ENCODE peak calls at places on chromosomes 2 and 18, in five cellular contexts. A is CD8-positive, alpha-beta memory T cell; K is cardiac fibroblast; W is iris pigment epithelial cell; E is left ventricle myocardium inferior. C is an unnamed sample.

GRCh38 chr18:27894746-27895145 is 282.2 kb downstream of the CDH2 start:
- DNase-seq in K (no peak), E (no peak), W (no peak), A (no peak), C (no peak)

GRCh38 chr2:200127852-200128251 is 172.5 kb downstream of the MAIP1 start:
- DNase-seq in A (no peak), K (peak), E (no peak), W (peak), C (peak)

GRCh38 chr2:117980381-117980780 is 33.5 kb downstream of the CCDC93 start:
- DNase-seq in K (peak), E (no peak), A (no peak), W (peak), C (peak)

GRCh38 chr2:172234716-172235661 is 132.3 kb upstream of the DLX2 start:
- DNase-seq in A (peak), K (no peak), W (no peak), E (no peak), C (no peak)

GRCh38 chr2:226891780-226892590 is 56.1 kb downstream of the RHBDD1 start:
- DNase-seq in K (peak), A (no peak), W (peak), E (no peak), C (peak)

GRCh38 chr18:31424383-31424988 is 23.1 kb upstream of the DSG3 start:
- DNase-seq in K (peak), E (no peak), W (peak), A (no peak), C (peak)

GRCh38 chr2:222939208-222939846 is 78.5 kb downstream of the ACSL3 start:
- DNase-seq in W (peak), A (peak), K (peak), E (no peak), C (peak)

GRCh38 chr2:237278593-237278992 is 135.4 kb downstream of the COL6A3 start:
- DNase-seq in K (peak), A (no peak), W (peak), E (peak), C (peak)

GRCh38 chr2:128714285-128714684 is 395.6 kb upstream of the HS6ST1 start:
- DNase-seq in A (no peak), W (no peak), K (no peak), E (no peak), C (no peak)

GRCh38 chr2:66334237-66335054 is 100.5 kb upstream of the MEIS1 start:
- DNase-seq in K (no peak), A (no peak), W (peak), E (no peak), C (no peak)

GRCh38 chr2:145411493-145411892 is 891.6 kb upstream of the ZEB2 start:
- DNase-seq in W (no peak), E (no peak), K (no peak), A (peak), C (no peak)

GRCh38 chr18:56648307-56648706 is 2.9 kb upstream of the WDR7 start:
- DNase-seq in A (no peak), W (no peak), E (no peak), K (no peak), C (no peak)

GRCh38 chr2:200944467-200945394 is 18.7 kb downstream of the ORC2 start:
- DNase-seq in K (peak), E (no peak), A (no peak), W (peak), C (peak)

GRCh38 chr2:193810533-193810932 is 1615.8 kb upstream of the TMEFF2 start:
- DNase-seq in W (peak), E (no peak), A (no peak), K (peak), C (peak)

C was measured in fibroblast of lung.